ENCODE peak calls at places on chromosome 7, in four cellular contexts. N is GM06990; B is CD8-positive, alpha-beta T cell; M is lower lobe of right lung. W is an unnamed sample.

GRCh38 chr7:158734861-158735260 is 30.3 kb upstream of the NCAPG2 start:
- DNase-seq in N (no peak), B (no peak), M (no peak), W (no peak)

GRCh38 chr7:44750424-44750823 is 1.8 kb downstream of the ZMIZ2 start:
- DNase-seq in N (no peak), B (no peak), M (no peak), W (no peak)

GRCh38 chr7:115997221-115997620 is 33.3 kb downstream of the TFEC start:
- DNase-seq in N (no peak), B (no peak), M (no peak), W (no peak)

GRCh38 chr7:55965805-55966421 is 1.5 kb downstream of the NIPSNAP2 start:
- DNase-seq in N (no peak), B (no peak), M (no peak), W (no peak)

GRCh38 chr7:42350801-42351200 is 113.8 kb upstream of the GLI3 start:
- DNase-seq in N (no peak), B (no peak), M (no peak), W (no peak)

GRCh38 chr7:88314092-88314491 is 7.4 kb upstream of the STEAP4 start:
- DNase-seq in N (no peak), B (no peak), M (no peak), W (no peak)

GRCh38 chr7:134660961-134661376 is 14.3 kb downstream of the BPGM start:
- DNase-seq in N (no peak), B (no peak), M (no peak), W (no peak)

GRCh38 chr7:141397236-141398163 is 153.7 kb upstream of the AGK start:
- DNase-seq in N (no peak), B (no peak), M (no peak), W (no peak)

GRCh38 chr7:7662527-7662926 is 22.0 kb downstream of the UMAD1 start:
- DNase-seq in N (no peak), B (no peak), M (no peak), W (no peak)

GRCh38 chr7:52080493-52080892 is 763.9 kb upstream of the COBL start:
- DNase-seq in N (no peak), B (no peak), M (no peak), W (no peak)

GRCh38 chr7:125316451-125316850 is 386.8 kb upstream of the POT1 start:
- DNase-seq in N (no peak), B (no peak), M (no peak), W (no peak)

GRCh38 chr7:115561341-115562110 is 469.0 kb downstream of the TFEC start:
- DNase-seq in N (no peak), B (no peak), M (no peak), W (no peak)

GRCh38 chr7:152366662-152367061 is 69.1 kb downstream of the KMT2C start:
- DNase-seq in N (peak), B (no peak), M (no peak), W (no peak)

GRCh38 chr7:15821484-15822122 is 135.1 kb upstream of the MEOX2 start:
- DNase-seq in N (no peak), B (no peak), M (no peak), W (no peak)

GRCh38 chr7:90816511-90817142 is 220.5 kb downstream of the CDK14 start:
- DNase-seq in N (peak), B (no peak), M (no peak), W (peak)

GRCh38 chr7:2689951-2690705 is 2.1 kb downstream of the AMZ1 start:
- DNase-seq in N (no peak), B (no peak), M (no peak), W (no peak)

GRCh38 chr7:47622946-47623640 is 41.2 kb upstream of the TNS3 start:
- DNase-seq in N (no peak), B (no peak), M (no peak), W (no peak)

GRCh38 chr7:14836006-14836405 is 66.5 kb downstream of the DGKB start:
- DNase-seq in N (no peak), B (no peak), M (no peak), W (no peak)

GRCh38 chr7:129052441-129052840 is 2.5 kb downstream of the TNPO3 start:
- DNase-seq in N (no peak), B (no peak), M (no peak), W (no peak)

GRCh38 chr7:90459888-90460287 is 9.6 kb upstream of the PTTG1IP2 start:
- DNase-seq in N (no peak), B (no peak), M (no peak), W (no peak)

GRCh38 chr7:98034044-98035035 is 44.3 kb upstream of the OCM2 start:
- DNase-seq in N (no peak), B (no peak), M (no peak), W (no peak)

GRCh38 chr7:116592445-116592844 is 67.6 kb downstream of the CAV1 start:
- DNase-seq in N (no peak), B (no peak), M (peak), W (no peak)

GRCh38 chr7:152076940-152077933 is 51.8 kb downstream of the GALNT11 start:
- DNase-seq in N (no peak), B (no peak), M (no peak), W (no peak)

GRCh38 chr7:99094369-99094768 is 49.5 kb downstream of the SMURF1 start:
- DNase-seq in N (no peak), B (no peak), M (no peak), W (no peak)

GRCh38 chr7:18434171-18434570 is 61.4 kb upstream of the HDAC9 start:
- DNase-seq in N (no peak), B (no peak), M (no peak), W (no peak)

GRCh38 chr7:155223021-155223420 is 74.7 kb upstream of the INSIG1 start:
- DNase-seq in N (no peak), B (no peak), M (no peak), W (no peak)

GRCh38 chr7:131521651-131522163 is 34.7 kb downstream of the PODXL start:
- DNase-seq in N (no peak), B (no peak), M (peak), W (no peak)

GRCh38 chr7:70829221-70830059 is 302.5 kb upstream of the GALNT17 start:
- DNase-seq in N (peak), B (peak), M (peak), W (peak)

GRCh38 chr7:55568613-55569268 is 3.6 kb downstream of the VOPP1 start:
- DNase-seq in N (no peak), B (no peak), M (no peak), W (no peak)

GRCh38 chr7:120395526-120396019 is 122.6 kb downstream of the KCND2 start:
- DNase-seq in N (peak), B (no peak), M (no peak), W (peak)

GRCh38 chr7:118304100-118304499 is 79.6 kb downstream of the ANKRD7 start:
- DNase-seq in N (no peak), B (no peak), M (no peak), W (no peak)

GRCh38 chr7:77979219-77979618 is 180.6 kb downstream of the PHTF2 start:
- DNase-seq in N (no peak), B (no peak), M (no peak), W (no peak)
- TF ChIP-seq CTCF in N (no peak), B (no peak), M (no peak), W (no peak)

GRCh38 chr7:27377988-27378387 is 135.4 kb downstream of the EVX1 start:
- DNase-seq in N (no peak), B (no peak), M (no peak), W (no peak)
- TF ChIP-seq CTCF in N (no peak), B (no peak), M (no peak), W (no peak)

DNA sequence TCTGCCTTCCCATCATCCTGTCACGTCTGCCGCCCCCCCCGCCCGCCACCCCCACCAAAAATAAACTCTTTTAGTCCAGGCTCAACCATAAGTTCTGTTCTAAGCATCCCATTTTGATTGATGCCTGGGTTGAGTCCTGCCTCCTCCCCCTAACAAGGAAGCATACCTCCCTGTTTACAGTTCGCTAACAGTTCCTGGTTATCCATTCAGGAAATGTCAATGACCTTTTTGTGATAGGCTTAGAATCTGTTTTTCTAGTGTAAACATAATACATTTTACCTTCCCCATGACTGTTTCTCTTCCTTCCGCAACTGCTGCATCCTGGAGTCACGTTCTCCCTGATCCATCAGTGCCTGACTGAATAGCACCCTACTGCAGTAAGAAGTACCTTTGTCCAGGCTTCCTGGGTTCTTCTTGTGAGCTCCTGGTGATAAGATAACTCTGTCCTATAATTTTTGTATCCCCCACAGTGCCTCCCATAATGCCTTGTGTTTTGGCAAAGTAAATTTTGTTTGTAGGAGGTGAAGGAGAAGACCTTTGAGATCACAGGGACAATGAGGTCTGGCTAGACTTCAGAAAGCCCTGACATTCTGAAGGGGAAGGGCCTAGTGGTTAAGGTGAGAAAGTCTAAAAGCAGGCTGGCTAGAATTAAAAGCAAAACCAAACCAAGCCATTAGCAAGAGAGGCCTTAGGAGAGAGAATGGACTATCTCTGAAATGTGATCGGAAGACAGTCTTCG is 7.3 kb downstream of the AGFG2 start:
- DNase-seq in N (peak), B (no peak), M (no peak), W (peak)
- TF ChIP-seq CTCF in N (no peak), B (no peak), M (no peak), W (no peak)

GRCh38 chr7:5625938-5626337 is 155.5 kb downstream of the RNF216 start:
- DNase-seq in N (no peak), B (no peak), M (no peak), W (peak)
- TF ChIP-seq CTCF in N (no peak), B (no peak), M (no peak), W (no peak)

GRCh38 chr7:79064187-79064823 is 389.2 kb downstream of the MAGI2 start:
- DNase-seq in N (no peak), B (no peak), M (no peak), W (no peak)

GRCh38 chr7:79060498-79060897 is 393.0 kb downstream of the MAGI2 start:
- DNase-seq in N (no peak), B (no peak), M (no peak), W (no peak)

GRCh38 chr7:79063019-79063698 is 390.3 kb downstream of the MAGI2 start:
- DNase-seq in N (no peak), B (no peak), M (no peak), W (no peak)
- TF ChIP-seq CTCF in N (peak), B (no peak), M (no peak), W (no peak)